ENCODE peak calls at places on chromosome 18, in ten cellular contexts. G is ovary; Y is tibial nerve; N is CD8-positive, alpha-beta T cell; Z is AG04449; K is tibial artery; Q is astrocyte of the spinal cord; C is endodermal cell; F is Panc1; B is HCT116. S is an unnamed sample.

GRCh38 chr18:62069556-62069955 is 117.3 kb downstream of the PIGN start:
- DNase-seq in G (no peak), Y (no peak), N (no peak), Z (no peak), K (no peak), Q (no peak), C (no peak), F (no peak), B (no peak), S (no peak)

GRCh38 chr18:66534110-66534509 is 69.8 kb downstream of the CDH19 start:
- DNase-seq in G (no peak), Y (no peak), N (no peak), Z (no peak), K (no peak), Q (no peak), C (no peak), F (no peak), B (no peak), S (no peak)

GRCh38 chr18:9364242-9364641 is 29.7 kb downstream of the TWSG1 start:
- DNase-seq in G (no peak), Y (no peak), N (no peak), Z (no peak), K (no peak), Q (no peak), C (no peak), F (no peak), B (peak; percentile 84), S (no peak)

GRCh38 chr18:5145168-5145857 is 51.7 kb downstream of the AKAIN1 start:
- DNase-seq in G (no peak), Y (no peak), N (no peak), Z (no peak), K (no peak), Q (no peak), C (no peak), F (no peak), B (no peak), S (no peak)

GRCh38 chr18:7846315-7846714 is 279.2 kb downstream of the PTPRM start:
- DNase-seq in G (no peak), Y (no peak), N (no peak), Z (no peak), K (no peak), Q (peak; percentile 32), C (no peak), F (no peak), B (no peak), S (no peak)

GRCh38 chr18:55018602-55019001 is 59.3 kb upstream of the CCDC68 start:
- DNase-seq in G (no peak), Y (no peak), N (no peak), Z (no peak), K (no peak), Q (peak; percentile 73), C (no peak), F (no peak), B (no peak), S (no peak)

GRCh38 chr18:26549103-26549485 is 741 bp upstream of the KCTD1 start:
- DNase-seq in G (peak; percentile 54), Y (peak; percentile 15), N (no peak), Z (no peak), K (peak; percentile 28), Q (peak; percentile 54), C (peak; percentile 83), F (no peak), B (no peak), S (peak; percentile 64)

GRCh38 chr18:21598726-21599584 is 1.5 kb downstream of the ESCO1 start:
- DNase-seq in G (peak; percentile 32), Y (no peak), N (no peak), Z (no peak), K (peak; percentile 23), Q (no peak), C (peak; percentile 65), F (no peak), B (peak; percentile 36), S (no peak)

GRCh38 chr18:27017901-27018500 is 152.5 kb upstream of the AQP4 start:
- DNase-seq in G (no peak), Y (no peak), N (no peak), Z (no peak), K (no peak), Q (peak; percentile 6), C (no peak), F (no peak), B (no peak), S (no peak)

GRCh38 chr18:9105420-9105819 is 2.9 kb downstream of the NDUFV2 start:
- DNase-seq in G (no peak), Y (no peak), N (no peak), Z (no peak), K (no peak), Q (no peak), C (no peak), F (no peak), B (no peak), S (no peak)

GRCh38 chr18:2920027-2920426 is 73.2 kb downstream of the EMILIN2 start:
- DNase-seq in G (no peak), Y (peak; percentile 11), N (no peak), Z (no peak), K (no peak), Q (no peak), C (no peak), F (no peak), B (no peak), S (no peak)

GRCh38 chr18:46577546-46577945 is 79.5 kb downstream of the LOXHD1 start:
- DNase-seq in G (no peak), Y (no peak), N (no peak), Z (no peak), K (no peak), Q (no peak), C (peak; percentile 29), F (no peak), B (no peak), S (no peak)
- TF ChIP-seq CTCF in G (no peak), Y (no peak), N (no peak), Z (no peak), K (no peak), Q (no peak), C (no peak), F (no peak), B (no peak), S (no peak)

GRCh38 chr18:35497334-35498197 is at the start of gene INO80C:
- DNase-seq in G (peak; percentile 91), Y (peak; percentile 71), N (peak; percentile 95), Z (peak; percentile 78), K (peak; percentile 88), Q (peak; percentile 96), C (peak; percentile 95), F (peak; percentile 70), B (peak; percentile 92), S (peak; percentile 93)
- TF ChIP-seq CTCF in G (peak; percentile 11), Y (no peak), N (no peak), Z (no peak), K (no peak), Q (no peak), C (no peak), F (no peak), B (no peak), S (no peak)

GRCh38 chr18:29883114-29883513 is 1159.4 kb downstream of the DSC3 start:
- DNase-seq in G (no peak), Y (no peak), N (no peak), Z (no peak), K (no peak), Q (no peak), C (no peak), F (no peak), B (no peak), S (no peak)

GRCh38 chr18:29882620-29883019 is 1159.9 kb downstream of the DSC3 start:
- DNase-seq in G (no peak), Y (no peak), N (no peak), Z (no peak), K (no peak), Q (no peak), C (no peak), F (no peak), B (no peak), S (no peak)

GRCh38 chr18:29874519-29875098 is 1167.9 kb downstream of the DSC3 start:
- DNase-seq in G (no peak), Y (no peak), N (no peak), Z (no peak), K (no peak), Q (peak; percentile 53), C (peak; percentile 71), F (peak; percentile 2), B (peak; percentile 10), S (no peak)

DNA sequence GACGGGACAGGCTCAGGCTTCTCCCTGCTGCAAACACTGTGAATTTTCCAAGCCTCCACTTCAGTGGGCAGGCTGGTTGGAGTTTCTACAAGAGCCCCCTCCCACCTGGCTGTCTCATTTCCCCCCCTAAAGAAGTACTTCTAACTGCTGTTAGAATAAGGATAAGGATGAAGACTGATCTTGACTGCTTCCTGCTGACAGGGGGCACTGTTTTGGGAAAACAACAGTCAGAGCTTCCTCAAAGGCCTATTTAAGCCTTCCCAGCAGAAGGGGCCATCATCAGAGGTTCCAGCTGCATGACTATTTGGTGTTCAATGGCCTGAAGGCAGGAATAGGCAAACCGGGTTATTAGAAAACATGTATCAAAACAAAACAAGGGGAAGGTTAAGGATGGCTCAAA is 1162.8 kb downstream of the DSC3 start:
- DNase-seq in G (no peak), Y (no peak), N (no peak), Z (no peak), K (no peak), Q (no peak), C (peak; percentile 60), F (no peak), B (no peak), S (no peak)
- TF ChIP-seq CTCF in G (no peak), Y (no peak), N (no peak), Z (no peak), K (no peak), Q (no peak), C (peak; percentile 56), F (no peak), B (no peak), S (no peak)

GRCh38 chr18:22698711-22699110 is 234.4 kb upstream of the RBBP8 start:
- DNase-seq in G (no peak), Y (no peak), N (no peak), Z (no peak), K (no peak), Q (no peak), C (no peak), F (no peak), B (no peak), S (no peak)

GRCh38 chr18:22699629-22700028 is 233.5 kb upstream of the RBBP8 start:
- DNase-seq in G (no peak), Y (no peak), N (no peak), Z (no peak), K (no peak), Q (no peak), C (no peak), F (no peak), B (no peak), S (no peak)

GRCh38 chr18:22700920-22701319 is 232.2 kb upstream of the RBBP8 start:
- DNase-seq in G (no peak), Y (no peak), N (no peak), Z (no peak), K (no peak), Q (no peak), C (no peak), F (no peak), B (no peak), S (no peak)

GRCh38 chr18:22701795-22702194 is 231.3 kb upstream of the RBBP8 start:
- DNase-seq in G (no peak), Y (no peak), N (no peak), Z (no peak), K (no peak), Q (no peak), C (no peak), F (no peak), B (no peak), S (no peak)

DNA sequence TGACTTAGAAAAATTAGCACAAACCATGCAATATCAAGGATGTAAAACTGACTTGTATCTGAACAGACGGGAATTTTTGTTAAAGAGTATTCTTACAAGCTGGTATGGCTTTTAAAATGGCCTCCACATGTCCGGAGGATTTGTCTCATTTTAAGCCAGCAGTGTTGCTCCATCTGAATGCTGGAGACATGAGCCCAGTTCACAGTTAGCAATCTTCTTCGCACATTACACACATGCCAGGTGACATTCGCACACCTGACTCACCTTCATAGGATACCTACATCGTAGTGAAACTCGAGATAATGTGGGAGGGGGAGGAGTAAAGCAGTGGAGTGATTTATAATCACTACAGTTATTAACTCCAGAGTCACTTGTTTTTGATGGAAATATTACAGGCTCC is 231.8 kb upstream of the RBBP8 start:
- DNase-seq in G (no peak), Y (no peak), N (no peak), Z (no peak), K (no peak), Q (no peak), C (no peak), F (no peak), B (no peak), S (no peak)
- TF ChIP-seq CTCF in G (no peak), Y (no peak), N (no peak), Z (no peak), K (no peak), Q (no peak), C (no peak), F (no peak), B (no peak), S (no peak)

S was measured in mesothelial cell of epicardium.